ENCODE peak calls at places on chromosomes 2 and 18, in seven cellular contexts. B is stimulated activated CD8-positive, alpha-beta memory T cell treated with anti-CD3 and anti-CD28 coated beads, Interleukin-7, amount 100 ng/mL, for 24 hours; H is ACHN; K is psoas muscle; W is GM12865; A is substantia nigra; T is brain microvascular endothelial cell. E is an unnamed sample.
A peak's percentile ranks its signal among the peaks of the same experiment; 100 is the strongest.

GRCh38 chr2:219525533-219526232 is 11.4 kb downstream of the ASIC4 start:
- DNase-seq in B (no peak), H (no peak), K (no peak), W (no peak), A (no peak), T (no peak), E (no peak)

GRCh38 chr2:260507-261161 is 3.2 kb downstream of the SH3YL1 start:
- DNase-seq in B (no peak), H (no peak), K (no peak), W (no peak), A (no peak), T (no peak), E (no peak)

GRCh38 chr2:1551905-1552304 is 138.6 kb downstream of the TPO start:
- DNase-seq in B (no peak), H (no peak), K (no peak), W (no peak), A (no peak), T (no peak), E (no peak)

GRCh38 chr2:79638410-79638809 is 125.6 kb downstream of the CTNNA2 start:
- DNase-seq in B (no peak), H (no peak), K (no peak), W (no peak), A (no peak), T (no peak), E (no peak)

GRCh38 chr2:29189052-29189451 is 73.8 kb downstream of the CLIP4 start:
- DNase-seq in B (no peak), H (no peak), K (no peak), W (peak; percentile 69), A (no peak), T (no peak), E (no peak)

GRCh38 chr18:25650201-25650941 is 298.4 kb upstream of the ZNF521 start:
- DNase-seq in B (no peak), H (peak; percentile 96), K (no peak), W (peak; percentile 8), A (no peak), T (peak; percentile 94), E (peak; percentile 5)

GRCh38 chr2:230905448-230906430 is 19.3 kb downstream of the GPR55 start:
- DNase-seq in B (peak; percentile 74), H (no peak), K (no peak), W (peak; percentile 39), A (no peak), T (peak; percentile 15), E (no peak)

GRCh38 chr2:226660524-226660923 is 139.1 kb downstream of the IRS1 start:
- DNase-seq in B (no peak), H (peak; percentile 12), K (peak; percentile 47), W (no peak), A (no peak), T (peak; percentile 56), E (peak; percentile 29)

GRCh38 chr2:238439093-238439849 is 12.5 kb downstream of the ASB1 start:
- DNase-seq in B (peak; percentile 12), H (peak; percentile 99), K (peak; percentile 51), W (no peak), A (no peak), T (peak; percentile 98), E (no peak)

GRCh38 chr2:229201522-229201921 is 69.6 kb downstream of the PID1 start:
- DNase-seq in B (no peak), H (no peak), K (no peak), W (no peak), A (no peak), T (no peak), E (no peak)

GRCh38 chr2:181573140-181573736 is 83.7 kb downstream of the CERKL start:
- DNase-seq in B (no peak), H (peak; percentile 64), K (no peak), W (peak; percentile 27), A (no peak), T (peak; percentile 28), E (no peak)

GRCh38 chr2:232920055-232920454 is 50.0 kb downstream of the SNORC start:
- DNase-seq in B (no peak), H (no peak), K (no peak), W (no peak), A (no peak), T (no peak), E (no peak)

E was measured in body of pancreas.